ENCODE peak calls at places on chromosomes 1 and 21, in ten cellular contexts. B is lower lobe of right lung; L is CD8-positive, alpha-beta T cell; P is Panc1; A is AG10803; Q is pancreas; R is adrenal gland; G is psoas muscle; K is foreskin fibroblast; N is choroid plexus epithelial cell. D is an unnamed sample.

GRCh38 chr21:45209046-45209445 is 78.6 kb downstream of the POFUT2 start:
- DNase-seq in G (no peak), Q (no peak), P (no peak), L (no peak), N (peak; percentile 81), A (peak; percentile 54), B (no peak), K (peak; percentile 52), R (no peak), D (peak; percentile 84)

GRCh38 chr1:81519987-81520386 is 280.7 kb upstream of the ADGRL2 start:
- DNase-seq in A (no peak), G (no peak), B (no peak), N (no peak), Q (no peak), P (no peak), K (no peak), R (no peak), L (no peak), D (no peak)

GRCh38 chr1:99728494-99729235 is 37.8 kb downstream of the FRRS1 start:
- DNase-seq in L (no peak), Q (no peak), R (no peak), K (peak; percentile 25), N (peak; percentile 41), A (peak; percentile 24), P (no peak), G (no peak), B (no peak), D (no peak)

GRCh38 chr1:214370585-214370984 is 89.6 kb downstream of the SMYD2 start:
- DNase-seq in Q (no peak), K (no peak), R (no peak), L (no peak), N (no peak), B (no peak), G (no peak), P (no peak), A (no peak), D (no peak)

GRCh38 chr1:211334986-211335385 is 8.4 kb downstream of the TRAF5 start:
- DNase-seq in L (peak; percentile 47), P (no peak), K (no peak), A (no peak), Q (no peak), R (no peak), B (no peak), N (no peak), G (no peak), D (no peak)

GRCh38 chr1:6515771-6516170 is 24.3 kb upstream of the PLEKHG5 start:
- DNase-seq in R (no peak), P (no peak), A (peak; percentile 47), B (no peak), L (no peak), N (no peak), Q (no peak), G (no peak), K (no peak), D (no peak)

GRCh38 chr1:169160845-169161511 is 54.5 kb downstream of the ATP1B1 start:
- DNase-seq in Q (no peak), R (peak; percentile 44), L (no peak), K (peak; percentile 24), B (no peak), N (peak; percentile 21), G (no peak), A (no peak), P (no peak), D (peak; percentile 14)

GRCh38 chr1:7442918-7443317 is 328.2 kb upstream of the VAMP3 start:
- DNase-seq in A (no peak), P (no peak), K (no peak), R (no peak), Q (no peak), L (no peak), G (no peak), B (no peak), N (no peak), D (no peak)

GRCh38 chr1:12171206-12172041 is 4.6 kb downstream of the TNFRSF1B start:
- DNase-seq in Q (no peak), L (no peak), A (no peak), N (no peak), K (no peak), P (no peak), B (no peak), R (no peak), G (no peak), D (no peak)

GRCh38 chr1:12168451-12169160 is 1.8 kb downstream of the TNFRSF1B start:
- DNase-seq in A (no peak), Q (no peak), R (no peak), L (no peak), K (no peak), B (no peak), G (no peak), P (no peak), N (peak; percentile 50), D (no peak)

GRCh38 chr1:12167493-12168429 is 970 bp downstream of the TNFRSF1B start:
- DNase-seq in K (no peak), A (no peak), Q (no peak), L (no peak), N (no peak), G (no peak), B (no peak), R (no peak), P (no peak), D (no peak)

GRCh38 chr1:12170263-12170671 is 3.5 kb downstream of the TNFRSF1B start:
- DNase-seq in B (no peak), A (no peak), K (no peak), N (no peak), P (no peak), R (no peak), G (no peak), L (no peak), Q (no peak), D (no peak)

GRCh38 chr1:12169442-12170135 is 2.8 kb downstream of the TNFRSF1B start:
- DNase-seq in A (no peak), K (no peak), G (no peak), N (no peak), P (no peak), Q (no peak), B (no peak), R (no peak), L (no peak), D (no peak)
- H3K4me3 ChIP-seq in A (no peak overlapping the region), K (no peak overlapping the region), G (no peak overlapping the region), N (peak overlapping the region; percentile 85), P (no peak overlapping the region), Q (no peak overlapping the region), B (peak overlapping the region; percentile 92), R (no peak overlapping the region), L (no peak overlapping the region), D (no peak overlapping the region)

GRCh38 chr1:57727121-57727520 is 303.3 kb upstream of the DAB1 start:
- DNase-seq in K (no peak), P (no peak), L (no peak), N (no peak), Q (no peak), A (no peak), R (no peak), B (no peak), G (no peak), D (no peak)

GRCh38 chr1:57724535-57724934 is 300.7 kb upstream of the DAB1 start:
- DNase-seq in K (no peak), G (no peak), R (no peak), N (no peak), A (no peak), P (no peak), Q (no peak), L (no peak), B (no peak), D (no peak)

GRCh38 chr1:57719274-57719673 is 295.4 kb upstream of the DAB1 start:
- DNase-seq in B (no peak), G (no peak), A (no peak), P (no peak), R (no peak), Q (no peak), L (no peak), K (no peak), N (no peak), D (no peak)

GRCh38 chr1:57725318-57725717 is 301.5 kb upstream of the DAB1 start:
- DNase-seq in N (no peak), Q (no peak), K (no peak), R (no peak), P (no peak), A (no peak), B (no peak), L (no peak), G (no peak), D (no peak)

DNA sequence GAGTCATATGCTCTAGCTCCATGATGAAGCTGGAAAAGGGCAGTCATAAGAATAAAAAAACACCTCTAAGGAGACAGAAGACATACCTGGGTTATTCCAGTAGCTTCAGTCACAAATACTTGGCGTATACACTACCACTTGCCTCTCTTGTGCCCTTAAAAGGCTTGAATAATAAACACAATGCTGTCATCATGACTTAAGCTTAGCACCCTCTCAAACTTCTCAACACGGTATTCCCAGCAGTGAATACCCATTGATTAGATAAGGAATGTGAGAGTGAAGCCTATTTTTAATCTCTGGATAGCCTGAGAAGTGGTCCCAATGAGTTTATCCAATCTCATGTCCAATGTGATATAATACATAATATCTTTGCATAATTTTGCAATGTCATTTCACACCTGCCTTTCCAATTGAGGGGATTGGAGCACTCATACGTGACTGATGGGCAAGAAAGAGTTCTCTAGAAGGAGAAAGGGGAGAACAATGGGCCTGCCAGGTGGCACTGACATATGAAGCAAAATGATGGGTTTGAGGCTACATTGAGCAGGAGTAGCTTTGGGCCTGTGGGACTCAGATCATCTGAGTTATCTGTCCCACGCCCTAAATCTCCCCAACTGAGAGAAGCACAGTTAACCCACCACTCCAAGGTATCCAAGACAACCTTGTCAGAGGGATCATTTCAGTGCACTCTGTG is 298.6 kb upstream of the DAB1 start:
- DNase-seq in Q (no peak), K (no peak), P (no peak), R (no peak), A (no peak), N (no peak), B (no peak), L (no peak), G (no peak), D (no peak)
- TF ChIP-seq CTCF in Q (no peak), K (no peak), P (no peak), R (no peak), A (no peak), N (no peak), B (no peak), L (no peak), G (no peak), D (no peak)

DNA sequence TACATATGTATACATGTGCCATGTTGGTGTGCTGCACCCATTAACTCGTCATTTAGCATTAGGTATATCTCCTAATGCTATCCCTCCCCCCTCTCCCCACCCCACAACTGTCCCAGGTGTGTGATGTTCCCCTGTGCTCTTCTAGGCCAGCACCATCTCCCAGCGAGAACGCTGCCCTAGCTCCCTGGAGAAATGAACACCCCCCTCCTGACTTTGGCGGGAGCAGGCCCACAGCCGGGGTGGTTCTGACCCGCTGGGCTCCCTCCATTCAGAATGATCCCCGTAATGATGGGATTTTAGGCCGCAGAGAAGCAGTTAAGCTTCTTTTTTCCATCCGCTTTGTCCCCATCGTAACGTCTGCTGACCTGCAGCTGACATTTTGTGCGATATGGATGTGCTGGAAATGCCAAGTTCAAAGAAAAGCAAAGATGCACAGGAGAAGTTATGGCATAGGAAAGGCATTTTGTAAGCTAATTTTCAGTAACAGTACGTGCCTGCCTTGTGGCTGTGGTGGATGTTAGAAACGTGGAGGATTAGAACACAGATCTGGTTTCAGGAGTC is 39.3 kb downstream of the ELK4 start:
- DNase-seq in R (no peak), K (no peak), A (no peak), P (no peak), Q (no peak), N (no peak), L (peak; percentile 48), G (no peak), B (no peak), D (no peak)
- H3K4me3 ChIP-seq in R (no peak overlapping the region), K (no peak overlapping the region), A (no peak overlapping the region), P (no peak overlapping the region), Q (no peak overlapping the region), N (no peak overlapping the region), L (peak overlapping the region; percentile 45), G (peak overlapping the region; percentile 53), B (peak overlapping the region; percentile 44), D (no peak overlapping the region)

GRCh38 chr1:11740258-11741192 is 4.6 kb downstream of the AGTRAP start:
- DNase-seq in A (no peak), R (no peak), L (no peak), G (no peak), B (no peak), K (no peak), N (no peak), Q (no peak), P (no peak), D (no peak)

GRCh38 chr1:11744287-11744686 is 8.4 kb downstream of the AGTRAP start:
- DNase-seq in G (no peak), A (no peak), K (no peak), P (no peak), L (no peak), Q (no peak), N (no peak), R (no peak), B (no peak), D (no peak)

GRCh38 chr1:11738783-11739182 is 2.8 kb downstream of the AGTRAP start:
- DNase-seq in B (no peak), P (no peak), N (no peak), A (no peak), R (no peak), L (no peak), K (no peak), Q (no peak), G (no peak), D (no peak)

GRCh38 chr1:11741919-11742598 is 6.1 kb downstream of the AGTRAP start:
- DNase-seq in Q (no peak), K (no peak), B (no peak), L (no peak), A (peak; percentile 17), R (no peak), G (no peak), P (no peak), N (no peak), D (no peak)

DNA sequence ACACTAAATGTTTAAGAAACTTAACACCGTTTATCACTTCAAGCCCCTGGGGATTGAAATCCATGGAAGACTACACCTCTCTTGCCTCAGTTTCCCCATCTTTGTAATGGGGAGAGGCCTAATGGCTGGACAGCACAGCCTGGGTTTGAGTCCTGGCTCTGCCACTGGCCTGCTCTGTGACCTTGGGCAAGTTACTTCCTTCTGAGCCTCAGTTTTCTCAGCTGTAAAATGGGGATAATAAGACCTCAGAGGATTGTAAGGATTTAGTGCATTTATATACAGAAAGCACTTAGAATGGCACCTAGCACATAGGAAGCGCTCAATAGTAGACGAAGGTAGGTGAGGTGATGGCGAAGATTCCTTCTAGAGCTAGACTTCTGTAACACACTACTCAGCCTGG is 5.5 kb downstream of the AGTRAP start:
- DNase-seq in P (no peak), R (no peak), Q (no peak), A (no peak), B (no peak), K (no peak), N (no peak), L (no peak), G (no peak), D (no peak)
- TF ChIP-seq CTCF in P (no peak), R (no peak), Q (no peak), A (no peak), B (no peak), K (no peak), N (no peak), L (no peak), G (no peak), D (no peak)

D was measured in fibroblast of villous mesenchyme.